ENCODE peak calls at places on chromosomes 6 and 20, in four cellular contexts. R is CD8-positive, alpha-beta T cell; A is neural crest cell; J is adrenal gland. Z is an unnamed sample.
A peak's percentile ranks its signal among the peaks of the same experiment; 100 is the strongest.

GRCh38 chr6:157436200-157436943 is 55.4 kb downstream of the ZDHHC14 start:
- DNase-seq in R (no peak), J (no peak), A (no peak), Z (no peak)

GRCh38 chr6:5403619-5404018 is 142.3 kb downstream of the FARS2 start:
- DNase-seq in A (no peak), R (no peak), J (no peak), Z (no peak)

GRCh38 chr20:62040381-62040922 is 25.2 kb downstream of the TAF4 start:
- DNase-seq in J (no peak), R (no peak), A (no peak), Z (no peak)

GRCh38 chr6:39128106-39128505 is 13.1 kb upstream of the SAYSD1 start:
- DNase-seq in J (no peak), A (no peak), R (no peak), Z (no peak)

GRCh38 chr20:5211803-5212714 is 85.3 kb downstream of the CDS2 start:
- DNase-seq in R (no peak), J (no peak), A (no peak), Z (peak; percentile 18)

GRCh38 chr6:157281570-157281969 is 41.7 kb downstream of the TMEM242 start:
- DNase-seq in R (no peak), J (peak; percentile 51), A (no peak), Z (no peak)

GRCh38 chr20:46784450-46785127 is 75.1 kb downstream of the SLC2A10 start:
- DNase-seq in A (no peak), R (no peak), J (no peak), Z (no peak)

GRCh38 chr6:89067796-89068195 is 12.8 kb upstream of the PNRC1 start:
- DNase-seq in A (no peak), J (no peak), R (no peak), Z (no peak)

GRCh38 chr6:44078795-44079671 is 48.2 kb downstream of the MRPL14 start:
- DNase-seq in A (peak; percentile 87), J (peak; percentile 67), R (peak; percentile 54), Z (peak; percentile 86)

GRCh38 chr6:35148167-35148741 is 7.1 kb upstream of the TCP11 start:
- DNase-seq in R (no peak), A (peak; percentile 23), J (no peak), Z (peak; percentile 77)

GRCh38 chr6:14784596-14785360 is 461.1 kb upstream of the JARID2 start:
- DNase-seq in A (peak; percentile 16), R (no peak), J (no peak), Z (peak; percentile 58)

GRCh38 chr6:166998256-166999144 is 697 bp upstream of the CEP43 start:
- DNase-seq in A (peak; percentile 22), R (no peak), J (peak; percentile 18), Z (peak; percentile 74)

GRCh38 chr6:148760568-148761531 is 14.0 kb downstream of the UST start:
- DNase-seq in J (peak; percentile 64), A (no peak), R (peak; percentile 24), Z (peak; percentile 62)

GRCh38 chr20:45189067-45189611 is 14.4 kb downstream of the PI3 start:
- DNase-seq in A (no peak), J (no peak), R (no peak), Z (no peak)

GRCh38 chr20:37902504-37903313 is at the start of gene VSTM2L:
- DNase-seq in J (peak; percentile 82), A (peak; percentile 39), R (no peak), Z (peak; percentile 75)

GRCh38 chr6:141199074-141199473 is 933.7 kb upstream of the GJE1 start:
- DNase-seq in A (no peak), R (no peak), J (no peak), Z (no peak)

GRCh38 chr20:46943861-46944591 is 49.4 kb downstream of the EYA2 start:
- DNase-seq in J (no peak), R (no peak), A (no peak), Z (no peak)

GRCh38 chr6:151633517-151634335 is 139.9 kb downstream of the CCDC170 start:
- DNase-seq in R (no peak), J (no peak), A (no peak), Z (no peak)

GRCh38 chr6:135030056-135030473 is 24.6 kb downstream of the HBS1L start:
- DNase-seq in R (no peak), A (no peak), J (no peak), Z (no peak)

GRCh38 chr6:2861071-2861821 is 19.6 kb upstream of the SERPINB1 start:
- DNase-seq in R (no peak), A (no peak), J (no peak), Z (no peak)

GRCh38 chr20:51326241-51326819 is 216.2 kb downstream of the NFATC2 start:
- DNase-seq in R (peak; percentile 17), J (no peak), A (peak; percentile 59), Z (peak; percentile 72)

GRCh38 chr6:25237579-25237978 is 41.6 kb upstream of the CARMIL1 start:
- DNase-seq in A (no peak), R (no peak), J (no peak), Z (no peak)

GRCh38 chr20:63484651-63485403 is 12.4 kb upstream of the KCNQ2 start:
- DNase-seq in J (no peak), R (no peak), A (no peak), Z (no peak)

GRCh38 chr6:150068786-150069648 is at the start of gene ULBP3:
- DNase-seq in A (peak; percentile 82), R (peak; percentile 54), J (peak; percentile 95), Z (peak; percentile 91)

GRCh38 chr6:126672654-126673053 is 332.7 kb downstream of the CENPW start:
- DNase-seq in R (no peak), A (no peak), J (no peak), Z (no peak)

GRCh38 chr6:2471474-2471873 is 226.1 kb upstream of the GMDS start:
- DNase-seq in R (no peak), J (no peak), A (no peak), Z (no peak)

GRCh38 chr6:11938285-11938890 is 73.7 kb upstream of the HIVEP1 start:
- DNase-seq in A (no peak), R (no peak), J (no peak), Z (no peak)

GRCh38 chr6:24667378-24667803 is 514 bp downstream of the ACOT13 start:
- DNase-seq in J (no peak), A (no peak), R (no peak), Z (no peak)

GRCh38 chr20:43040427-43040826 is 149.3 kb downstream of the PTPRT start:
- DNase-seq in A (peak; percentile 32), J (no peak), R (no peak), Z (peak; percentile 66)

GRCh38 chr20:57930328-57930727 is 220.5 kb upstream of the PMEPA1 start:
- DNase-seq in R (no peak), A (no peak), J (no peak), Z (no peak)

GRCh38 chr6:33925869-33926268 is 122.1 kb upstream of the MLN start:
- DNase-seq in A (no peak), R (no peak), J (no peak), Z (no peak)

GRCh38 chr6:162467679-162468078 is 259.9 kb downstream of the PRKN start:
- DNase-seq in R (no peak), A (no peak), J (no peak), Z (no peak)

Z was measured in ecto neural progenitor cell.